ENCODE peak calls at places on chromosomes 3 and 15, in nine cellular contexts. H is iPS-NIHi11, Q is glutamatergic neuron, F is LoVo, R is Ammon's horn, A is endothelial cell, J is RKO, O is NCI-H524, N is hypothalamus. I is an unnamed sample.

GRCh38 chr3:155302476-155302875 is 9.0 kb upstream of the STRIT1 start:
- DNase-seq in H (no peak), Q (no peak), F (no peak), R (no peak), A (no peak), J (no peak), O (no peak), N (no peak), I (no peak)

GRCh38 chr15:74173545-74174215 is at the start of gene ISLR:
- DNase-seq in H (no peak), Q (peak; percentile 15), F (no peak), R (no peak), A (no peak), J (no peak), O (no peak), N (no peak), I (no peak)

GRCh38 chr3:59248976-59249375 is 199.2 kb upstream of the CFAP20DC start:
- DNase-seq in H (no peak), Q (no peak), F (no peak), R (peak; percentile 81), A (no peak), J (no peak), O (no peak), N (no peak), I (no peak)

GRCh38 chr3:178454714-178455113 is 81.5 kb upstream of the KCNMB2 start:
- DNase-seq in H (no peak), Q (no peak), F (no peak), R (peak; percentile 17), A (no peak), J (no peak), O (no peak), N (no peak), I (no peak)

GRCh38 chr15:82535566-82536408 is 4.5 kb downstream of the RPS17 start:
- DNase-seq in H (no peak), Q (no peak), F (peak; percentile 40), R (no peak), A (no peak), J (peak; percentile 43), O (no peak), N (no peak), I (no peak)

GRCh38 chr15:92810418-92811138 is 89.5 kb upstream of the CHD2 start:
- DNase-seq in H (no peak), Q (peak; percentile 68), F (peak; percentile 72), R (peak; percentile 63), A (no peak), J (peak; percentile 77), O (peak; percentile 99), N (no peak), I (no peak)

GRCh38 chr15:41926184-41927056 is 32.6 kb upstream of the SPTBN5 start:
- DNase-seq in H (no peak), Q (no peak), F (peak; percentile 29), R (no peak), A (peak; percentile 28), J (no peak), O (peak; percentile 27), N (no peak), I (no peak)

GRCh38 chr3:63980830-63981498 is 42.3 kb downstream of the PSMD6 start:
- DNase-seq in H (no peak), Q (no peak), F (no peak), R (no peak), A (no peak), J (no peak), O (no peak), N (no peak), I (no peak)

GRCh38 chr3:39108309-39108708 is 829 bp downstream of the TTC21A start:
- DNase-seq in H (no peak), Q (no peak), F (no peak), R (peak; percentile 63), A (no peak), J (no peak), O (no peak), N (no peak), I (peak; percentile 74)